ENCODE peak calls at places on chromosome 16, in nine cellular contexts. V is GM23248, D is suprapubic skin, J is heart left ventricle, X is Panc1, B is cardiac muscle cell, K is prostate gland, L is heart right ventricle, G is GM23338. O is an unnamed sample. For H3K27me3, the result is how much of the 10 kb centered on the place peaks cover.

GRCh38 chr16:11624205-11624604 is 37.5 kb upstream of the LITAF start:
- DNase-seq in D (no peak), K (no peak), X (no peak), L (no peak), V (no peak), B (no peak), G (no peak), J (no peak), O (no peak)

GRCh38 chr16:88331989-88332920 is 50.5 kb upstream of the ZNF469 start:
- DNase-seq in G (no peak), J (no peak), L (no peak), D (peak), V (peak), K (peak), B (no peak), X (peak), O (peak)

GRCh38 chr16:65809627-65810026 is 556.9 kb upstream of the CDH5 start:
- DNase-seq in L (no peak), V (no peak), K (peak), B (no peak), J (no peak), G (no peak), X (no peak), D (no peak), O (no peak)

GRCh38 chr16:67155305-67156145 is 4.2 kb downstream of the TRADD start:
- DNase-seq in J (peak), B (peak), K (peak), X (no peak), G (peak), L (peak), D (peak), V (peak), O (peak)

GRCh38 chr16:69089091-69089912 is 16.2 kb upstream of the HAS3 start:
- DNase-seq in X (no peak), V (no peak), B (no peak), D (no peak), L (no peak), J (no peak), K (no peak), G (peak), O (no peak)

GRCh38 chr16:7330709-7331108 is 1.9 kb upstream of the RBFOX1 start:
- DNase-seq in L (no peak), G (no peak), J (no peak), D (no peak), X (no peak), K (no peak), B (peak), V (no peak), O (no peak)

GRCh38 chr16:47578573-47578972 is 117.4 kb downstream of the PHKB start:
- DNase-seq in G (no peak), B (no peak), X (no peak), V (peak), L (no peak), K (no peak), J (no peak), D (no peak), O (no peak)

GRCh38 chr16:80738521-80738920 is 65.9 kb downstream of the CDYL2 start:
- DNase-seq in D (no peak), J (no peak), L (no peak), B (no peak), G (no peak), K (no peak), V (no peak), X (no peak), O (no peak)

GRCh38 chr16:4505356-4506153 is 29.4 kb downstream of the HMOX2 start:
- DNase-seq in K (no peak), V (no peak), X (no peak), L (no peak), D (no peak), G (no peak), J (peak), B (no peak), O (no peak)

GRCh38 chr16:626787-627457 is 3.9 kb upstream of the WFIKKN1 start:
- DNase-seq in K (no peak), G (no peak), J (no peak), X (peak), D (peak), B (no peak), V (peak), L (no peak), O (peak)

GRCh38 chr16:729768-730665 is 3.1 kb downstream of the HAGHL start:
- DNase-seq in D (no peak), B (no peak), K (no peak), X (no peak), V (no peak), L (no peak), J (peak), G (no peak), O (no peak)

GRCh38 chr16:83689385-83689831 is 118.4 kb upstream of the HSBP1 start:
- DNase-seq in J (no peak), L (no peak), X (no peak), V (peak), G (peak), B (peak), K (no peak), D (no peak), O (peak)

GRCh38 chr16:4324871-4325740 is 9.2 kb downstream of the GLIS2 start:
- DNase-seq in K (no peak), L (no peak), J (no peak), G (no peak), D (peak), B (no peak), X (no peak), V (no peak), O (no peak)

GRCh38 chr16:70715113-70715711 is 29.4 kb upstream of the MTSS2 start:
- DNase-seq in V (peak), B (no peak), J (peak), K (peak), L (peak), D (no peak), X (no peak), G (no peak), O (peak)

GRCh38 chr16:81521141-81521626 is 76.6 kb downstream of the CMIP start:
- DNase-seq in D (no peak), X (no peak), G (no peak), B (no peak), L (no peak), J (no peak), V (no peak), K (no peak), O (no peak)

GRCh38 chr16:57608462-57609113 is 19.8 kb upstream of the ADGRG1 start:
- DNase-seq in B (no peak), G (no peak), V (no peak), J (peak), L (no peak), X (no peak), K (no peak), D (no peak), O (no peak)

GRCh38 chr16:84446086-84446485 is 58.4 kb downstream of the MEAK7 start:
- DNase-seq in G (no peak), X (no peak), K (no peak), V (peak), L (no peak), D (no peak), B (no peak), J (no peak), O (no peak)

GRCh38 chr16:69596801-69597200 is 31.0 kb downstream of the NFAT5 start:
- DNase-seq in D (no peak), L (no peak), B (no peak), J (no peak), K (no peak), X (no peak), V (no peak), G (no peak), O (no peak)

GRCh38 chr16:67936876-67937605 is 391 bp upstream of the PSMB10 start:
- DNase-seq in V (peak), X (no peak), D (no peak), L (no peak), B (no peak), J (no peak), K (peak), G (no peak), O (no peak)

GRCh38 chr16:8173111-8173644 is 417.1 kb downstream of the TMEM114 start:
- DNase-seq in X (peak), B (peak), K (peak), G (peak), D (peak), J (peak), L (peak), V (peak), O (no peak)

GRCh38 chr16:89446136-89446974 is 44.0 kb downstream of the ANKRD11 start:
- DNase-seq in D (no peak), L (no peak), V (no peak), X (no peak), K (no peak), J (no peak), G (no peak), B (peak), O (no peak)

GRCh38 chr16:88764913-88765349 is 20.1 kb downstream of the PIEZO1 start:
- DNase-seq in J (no peak), G (peak), B (peak), L (no peak), K (peak), X (no peak), V (peak), D (no peak), O (no peak)

GRCh38 chr16:46801428-46802049 is 29.4 kb downstream of the C16orf87 start:
- DNase-seq in J (no peak), D (no peak), L (no peak), V (peak), K (no peak), G (peak), X (no peak), B (peak), O (no peak)

GRCh38 chr16:69522732-69523404 is 42.9 kb upstream of the NFAT5 start:
- DNase-seq in V (no peak), B (no peak), L (no peak), J (no peak), X (no peak), D (no peak), G (peak), K (no peak), O (no peak)

GRCh38 chr16:29849505-29849904 is 13.5 kb downstream of the CDIPT start:
- DNase-seq in J (no peak), L (no peak), B (peak), V (no peak), G (peak), K (no peak), D (no peak), X (no peak), O (no peak)

GRCh38 chr16:19033761-19034160 is 33.7 kb upstream of the COQ7 start:
- DNase-seq in X (no peak), L (no peak), G (no peak), D (no peak), V (no peak), K (no peak), B (no peak), J (no peak), O (no peak)

GRCh38 chr16:67857547-67858233 is 10.2 kb upstream of the CENPT start:
- DNase-seq in D (peak), V (peak), J (peak), G (peak), L (peak), B (no peak), K (peak), X (peak), O (peak)

GRCh38 chr16:84177740-84178070 is 9.2 kb downstream of the TAF1C start:
- DNase-seq in B (no peak), D (no peak), G (no peak), X (no peak), J (no peak), K (no peak), L (no peak), V (peak), O (peak)

GRCh38 chr16:55330726-55331647 is 7.0 kb downstream of the IRX6 start:
- DNase-seq in B (peak), J (no peak), K (no peak), V (no peak), G (peak), L (peak), X (no peak), D (no peak), O (no peak)

GRCh38 chr16:4096509-4096908 is 19.7 kb downstream of the ADCY9 start:
- DNase-seq in J (no peak), G (no peak), X (no peak), K (no peak), V (no peak), B (no peak), D (no peak), L (no peak), O (no peak)

GRCh38 chr16:50955311-50955710 is 195.8 kb downstream of the SALL1 start:
- DNase-seq in V (no peak), G (no peak), B (no peak), L (no peak), K (no peak), J (no peak), D (no peak), X (no peak), O (no peak)

GRCh38 chr16:17359778-17360177 is 111.0 kb downstream of the XYLT1 start:
- DNase-seq in B (no peak), X (no peak), K (no peak), G (no peak), J (no peak), D (no peak), L (no peak), V (peak), O (no peak)

GRCh38 chr16:65414284-65414984 is 292.6 kb upstream of the CDH11 start:
- DNase-seq in K (no peak), D (no peak), V (peak), X (no peak), B (no peak), J (no peak), L (no peak), G (no peak), O (peak)

GRCh38 chr16:50400312-50400966 is 31.7 kb upstream of the BRD7 start:
- DNase-seq in V (no peak), L (no peak), K (no peak), B (no peak), G (no peak), D (no peak), X (no peak), J (no peak), O (no peak)

GRCh38 chr16:4410335-4411075 is 5.9 kb downstream of the CORO7 start:
- DNase-seq in K (peak), V (peak), G (no peak), L (no peak), D (no peak), X (no peak), B (no peak), J (no peak), O (peak)

GRCh38 chr16:8905168-8905762 is 23.1 kb downstream of the LITAFD start:
- DNase-seq in B (peak), K (no peak), J (no peak), X (peak), V (peak), L (no peak), D (no peak), G (peak), O (no peak)

GRCh38 chr16:82603784-82604411 is 22.9 kb upstream of the CDH13 start:
- DNase-seq in G (peak), X (no peak), B (peak), K (peak), L (peak), V (peak), J (peak), D (no peak), O (peak)

GRCh38 chr16:49276646-49277385 is 4.8 kb downstream of the CBLN1 start:
- DNase-seq in J (no peak), V (no peak), K (no peak), D (no peak), X (no peak), L (no peak), B (no peak), G (peak), O (no peak)
- H3K27me3 ChIP-seq in J (half or more), V (half or more), K (half or more), D (half or more), X (under half), L (half or more), B (half or more), G (half or more), O (half or more)

DNA sequence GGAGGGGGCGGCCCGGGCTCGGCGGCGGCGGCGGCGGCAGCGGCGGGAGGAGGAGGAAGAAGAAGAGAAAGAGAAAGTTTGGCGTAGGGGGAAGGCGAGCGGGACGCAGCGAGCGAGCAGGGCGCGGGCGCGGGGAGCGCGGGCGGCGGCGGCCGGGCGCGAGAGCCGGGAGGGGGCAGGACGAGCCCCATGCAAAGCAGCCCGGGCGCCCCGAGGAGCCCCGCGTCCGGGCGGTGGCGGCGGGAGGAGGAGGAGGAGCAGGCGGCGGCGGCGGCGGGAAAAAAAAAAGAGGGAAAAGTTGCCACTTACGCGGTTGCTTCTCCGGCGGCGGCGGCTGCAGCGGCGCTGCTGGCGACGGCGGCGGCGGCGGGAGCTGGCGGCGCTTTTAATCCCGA is 10.3 kb upstream of the ZFHX3 start:
- DNase-seq in G (peak), X (no peak), D (peak), B (peak), V (peak), L (peak), K (no peak), J (peak), O (no peak)
- H3K4me3 ChIP-seq in G (peak), X (peak), D (peak), B (peak), V (peak), L (peak), K (peak), J (peak), O (peak)

DNA sequence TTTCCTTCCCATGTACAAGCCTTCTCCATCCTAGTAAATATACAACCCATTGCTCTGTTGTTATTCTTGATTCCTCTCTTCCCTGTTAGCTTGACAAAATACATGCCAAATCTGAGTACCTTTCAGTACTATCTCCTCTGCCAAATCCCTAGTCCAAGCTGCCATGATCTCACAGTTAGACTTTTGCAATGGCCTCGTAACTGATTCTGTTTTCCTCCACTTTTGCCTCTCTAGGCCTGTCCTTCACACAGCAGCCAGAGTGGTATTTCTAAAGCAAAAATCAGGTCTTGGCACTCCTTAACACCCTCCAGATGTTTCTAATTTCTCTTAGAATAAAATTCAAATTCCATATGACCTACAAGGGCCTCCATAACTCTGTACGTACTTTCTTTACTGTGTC is 153.0 kb upstream of the RBL2 start:
- DNase-seq in D (no peak), K (no peak), G (no peak), L (no peak), B (no peak), X (no peak), V (no peak), J (no peak), O (no peak)
- H3K27ac ChIP-seq in D (no peak), K (no peak), G (no peak), L (no peak), B (peak), X (no peak), V (no peak), J (no peak), O (no peak)

GRCh38 chr16:86215233-86215978 is 294.9 kb upstream of the FOXF1 start:
- DNase-seq in G (no peak), L (no peak), D (no peak), X (no peak), V (no peak), K (no peak), J (no peak), B (no peak), O (no peak)

GRCh38 chr16:86213427-86214205 is 296.7 kb upstream of the FOXF1 start:
- DNase-seq in K (no peak), D (no peak), B (no peak), G (no peak), L (no peak), J (no peak), V (no peak), X (no peak), O (no peak)

GRCh38 chr16:86215979-86216585 is 294.2 kb upstream of the FOXF1 start:
- DNase-seq in V (no peak), B (no peak), X (no peak), G (no peak), J (no peak), L (no peak), D (no peak), K (no peak), O (no peak)

GRCh38 chr16:86212706-86213426 is 297.5 kb upstream of the FOXF1 start:
- DNase-seq in K (no peak), D (no peak), V (no peak), G (no peak), J (no peak), B (no peak), X (no peak), L (no peak), O (no peak)

GRCh38 chr16:86214326-86215232 is 295.7 kb upstream of the FOXF1 start:
- DNase-seq in D (no peak), X (no peak), V (no peak), J (peak), G (no peak), K (no peak), B (no peak), L (no peak), O (no peak)
- H3K27me3 ChIP-seq in D (under half), X (under half), V (under half), J (under half), G (under half), K (under half), B (under half), L (under half), O (under half)

GRCh38 chr16:2499454-2499853 is 14.3 kb upstream of the ATP6V0C start:
- DNase-seq in D (no peak), V (no peak), J (no peak), X (no peak), G (no peak), B (no peak), K (no peak), L (no peak), O (no peak)

GRCh38 chr16:2500634-2500936 is 13.2 kb upstream of the ATP6V0C start:
- DNase-seq in J (no peak), G (peak), B (no peak), K (no peak), D (no peak), L (no peak), V (no peak), X (no peak), O (no peak)

GRCh38 chr16:2501938-2502900 is 11.5 kb upstream of the ATP6V0C start:
- DNase-seq in L (no peak), J (no peak), V (no peak), D (no peak), X (no peak), B (no peak), K (no peak), G (no peak), O (no peak)

GRCh38 chr16:2499890-2500633 is 13.7 kb upstream of the ATP6V0C start:
- DNase-seq in J (no peak), X (no peak), D (no peak), K (no peak), G (no peak), L (no peak), V (no peak), B (no peak), O (no peak)

DNA sequence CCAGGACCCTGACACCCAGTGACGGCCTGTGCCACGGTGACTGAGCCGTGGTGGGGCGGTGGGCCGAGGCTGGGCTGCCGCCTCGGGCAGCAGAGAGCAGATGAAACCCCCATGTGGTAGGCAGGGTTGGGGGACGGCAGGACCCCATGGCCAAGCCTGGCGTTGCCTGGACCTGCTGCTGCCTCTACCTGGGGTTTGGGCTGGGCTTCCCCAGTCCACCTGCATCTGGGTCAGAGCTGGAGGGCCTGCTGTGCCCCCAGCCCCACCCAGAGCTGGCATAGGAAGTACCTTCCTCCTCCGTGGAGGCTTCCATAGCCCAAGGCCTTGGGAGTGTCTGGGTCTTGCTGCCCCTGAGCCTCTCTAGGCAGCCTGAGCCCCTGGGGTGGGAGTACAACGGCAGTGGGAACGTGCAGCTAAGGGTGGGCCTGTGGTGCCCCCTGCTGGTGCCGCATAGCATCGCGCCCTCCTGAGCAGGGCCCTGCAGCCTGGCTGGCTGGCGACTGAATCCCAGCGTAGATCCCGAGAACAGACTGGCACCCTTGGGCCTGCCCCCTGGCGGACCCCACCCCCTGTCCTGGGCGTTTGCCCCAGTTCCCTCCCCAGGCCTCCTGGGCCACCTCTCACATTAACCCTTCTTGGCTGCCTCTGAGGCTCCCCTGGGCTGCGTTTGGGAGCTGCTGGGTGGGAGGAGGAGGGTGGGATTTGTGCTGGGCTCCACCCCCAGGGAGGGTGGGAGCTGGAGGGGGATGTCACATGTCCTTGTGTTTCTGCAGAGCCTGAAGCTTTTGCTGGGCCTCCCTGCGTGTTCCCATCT is 12.6 kb upstream of the ATP6V0C start:
- DNase-seq in V (peak), L (peak), B (peak), X (peak), J (peak), K (peak), G (peak), D (no peak), O (peak)
- H3K4me3 ChIP-seq in V (no peak), L (no peak), B (peak), X (no peak), J (peak), K (no peak), G (peak), D (peak), O (peak)

GRCh38 chr16:28139530-28139929 is 72.2 kb downstream of the XPO6 start:
- DNase-seq in J (no peak), V (peak), G (peak), K (no peak), D (no peak), L (no peak), B (no peak), X (no peak), O (no peak)
- H3K27ac ChIP-seq in J (no peak), V (no peak), G (no peak), K (no peak), D (no peak), L (peak), B (no peak), X (no peak), O (no peak)